ENCODE peak calls at places on chromosomes 1 and 21, in ten cellular contexts. One of them, this sample, is unnamed.

GRCh38 chr21:26055010-26055409 is 115.6 kb downstream of the APP start:
- DNase-seq in stimulated activated CD8-positive, alpha-beta memory T cell treated with anti-CD3 and anti-CD28 coated beads, Interleukin-15, amount 100 ng/mL, for 24 hours: no peak
- DNase-seq in adipocyte: no peak
- DNase-seq in RPMI7951: no peak
- DNase-seq in DMS 273 treated with DMSO at 0.1 percent for 48 hours: no peak
- DNase-seq in ELF-1: no peak
- DNase-seq in M059J: no peak
- DNase-seq in endothelial cell of umbilical vein: no peak
- DNase-seq in activated naive CD8-positive, alpha-beta T cell treated with anti-CD3 and anti-CD28 coated beads for 36 hours: no peak
- DNase-seq in activated T-helper 1 cell treated with Interleukin-2 at 50 U/mL for 16 hours: no peak
- DNase-seq in this sample: no peak

GRCh38 chr1:206972725-206973124 is 2.5 kb upstream of the FCAMR start:
- DNase-seq in endothelial cell of umbilical vein: no peak
- DNase-seq in M059J: no peak
- DNase-seq in RPMI7951: no peak
- DNase-seq in activated T-helper 1 cell treated with Interleukin-2 at 50 U/mL for 16 hours: no peak
- DNase-seq in ELF-1: no peak
- DNase-seq in stimulated activated CD8-positive, alpha-beta memory T cell treated with anti-CD3 and anti-CD28 coated beads, Interleukin-15, amount 100 ng/mL, for 24 hours: no peak
- DNase-seq in activated naive CD8-positive, alpha-beta T cell treated with anti-CD3 and anti-CD28 coated beads for 36 hours: no peak
- DNase-seq in adipocyte: no peak
- DNase-seq in DMS 273 treated with DMSO at 0.1 percent for 48 hours: no peak
- DNase-seq in this sample: no peak

GRCh38 chr1:101781437-101781836 is 215.3 kb downstream of the OLFM3 start:
- DNase-seq in stimulated activated CD8-positive, alpha-beta memory T cell treated with anti-CD3 and anti-CD28 coated beads, Interleukin-15, amount 100 ng/mL, for 24 hours: no peak
- DNase-seq in activated T-helper 1 cell treated with Interleukin-2 at 50 U/mL for 16 hours: no peak
- DNase-seq in M059J: no peak
- DNase-seq in activated naive CD8-positive, alpha-beta T cell treated with anti-CD3 and anti-CD28 coated beads for 36 hours: no peak
- DNase-seq in endothelial cell of umbilical vein: no peak
- DNase-seq in ELF-1: no peak
- DNase-seq in DMS 273 treated with DMSO at 0.1 percent for 48 hours: no peak
- DNase-seq in adipocyte: no peak
- DNase-seq in RPMI7951: no peak
- DNase-seq in this sample: peak; percentile 75

GRCh38 chr1:102941364-102941947 is 166.9 kb downstream of the COL11A1 start:
- DNase-seq in activated naive CD8-positive, alpha-beta T cell treated with anti-CD3 and anti-CD28 coated beads for 36 hours: no peak
- DNase-seq in endothelial cell of umbilical vein: no peak
- DNase-seq in adipocyte: peak; percentile 1
- DNase-seq in activated T-helper 1 cell treated with Interleukin-2 at 50 U/mL for 16 hours: no peak
- DNase-seq in M059J: no peak
- DNase-seq in DMS 273 treated with DMSO at 0.1 percent for 48 hours: no peak
- DNase-seq in RPMI7951: no peak
- DNase-seq in ELF-1: no peak
- DNase-seq in stimulated activated CD8-positive, alpha-beta memory T cell treated with anti-CD3 and anti-CD28 coated beads, Interleukin-15, amount 100 ng/mL, for 24 hours: no peak
- DNase-seq in this sample: no peak

GRCh38 chr21:44425307-44425894 is 29.9 kb upstream of the LRRC3 start:
- DNase-seq in RPMI7951: peak; percentile 42
- DNase-seq in activated T-helper 1 cell treated with Interleukin-2 at 50 U/mL for 16 hours: no peak
- DNase-seq in M059J: no peak
- DNase-seq in activated naive CD8-positive, alpha-beta T cell treated with anti-CD3 and anti-CD28 coated beads for 36 hours: no peak
- DNase-seq in ELF-1: peak; percentile 25
- DNase-seq in adipocyte: no peak
- DNase-seq in stimulated activated CD8-positive, alpha-beta memory T cell treated with anti-CD3 and anti-CD28 coated beads, Interleukin-15, amount 100 ng/mL, for 24 hours: no peak
- DNase-seq in DMS 273 treated with DMSO at 0.1 percent for 48 hours: no peak
- DNase-seq in endothelial cell of umbilical vein: no peak
- DNase-seq in this sample: no peak

GRCh38 chr1:25522240-25522639 is 21.2 kb upstream of the LDLRAP1 start:
- DNase-seq in activated T-helper 1 cell treated with Interleukin-2 at 50 U/mL for 16 hours: no peak
- DNase-seq in endothelial cell of umbilical vein: no peak
- DNase-seq in M059J: no peak
- DNase-seq in adipocyte: no peak
- DNase-seq in DMS 273 treated with DMSO at 0.1 percent for 48 hours: no peak
- DNase-seq in activated naive CD8-positive, alpha-beta T cell treated with anti-CD3 and anti-CD28 coated beads for 36 hours: no peak
- DNase-seq in ELF-1: no peak
- DNase-seq in stimulated activated CD8-positive, alpha-beta memory T cell treated with anti-CD3 and anti-CD28 coated beads, Interleukin-15, amount 100 ng/mL, for 24 hours: no peak
- DNase-seq in RPMI7951: no peak
- DNase-seq in this sample: no peak

GRCh38 chr1:15583016-15583706 is 1.7 kb downstream of the AGMAT start:
- DNase-seq in stimulated activated CD8-positive, alpha-beta memory T cell treated with anti-CD3 and anti-CD28 coated beads, Interleukin-15, amount 100 ng/mL, for 24 hours: no peak
- DNase-seq in activated T-helper 1 cell treated with Interleukin-2 at 50 U/mL for 16 hours: no peak
- DNase-seq in M059J: no peak
- DNase-seq in ELF-1: no peak
- DNase-seq in DMS 273 treated with DMSO at 0.1 percent for 48 hours: no peak
- DNase-seq in RPMI7951: no peak
- DNase-seq in adipocyte: no peak
- DNase-seq in activated naive CD8-positive, alpha-beta T cell treated with anti-CD3 and anti-CD28 coated beads for 36 hours: no peak
- DNase-seq in endothelial cell of umbilical vein: no peak
- DNase-seq in this sample: no peak

GRCh38 chr1:196385109-196385508 is 223.1 kb downstream of the KCNT2 start:
- DNase-seq in activated T-helper 1 cell treated with Interleukin-2 at 50 U/mL for 16 hours: no peak
- DNase-seq in DMS 273 treated with DMSO at 0.1 percent for 48 hours: no peak
- DNase-seq in M059J: no peak
- DNase-seq in activated naive CD8-positive, alpha-beta T cell treated with anti-CD3 and anti-CD28 coated beads for 36 hours: no peak
- DNase-seq in RPMI7951: no peak
- DNase-seq in stimulated activated CD8-positive, alpha-beta memory T cell treated with anti-CD3 and anti-CD28 coated beads, Interleukin-15, amount 100 ng/mL, for 24 hours: no peak
- DNase-seq in endothelial cell of umbilical vein: no peak
- DNase-seq in ELF-1: no peak
- DNase-seq in adipocyte: no peak
- DNase-seq in this sample: no peak

GRCh38 chr21:42336065-42336464 is 14.7 kb downstream of the TFF2 start:
- DNase-seq in M059J: peak; percentile 13
- DNase-seq in activated T-helper 1 cell treated with Interleukin-2 at 50 U/mL for 16 hours: no peak
- DNase-seq in RPMI7951: no peak
- DNase-seq in endothelial cell of umbilical vein: no peak
- DNase-seq in ELF-1: peak; percentile 74
- DNase-seq in adipocyte: peak; percentile 2
- DNase-seq in DMS 273 treated with DMSO at 0.1 percent for 48 hours: no peak
- DNase-seq in stimulated activated CD8-positive, alpha-beta memory T cell treated with anti-CD3 and anti-CD28 coated beads, Interleukin-15, amount 100 ng/mL, for 24 hours: no peak
- DNase-seq in activated naive CD8-positive, alpha-beta T cell treated with anti-CD3 and anti-CD28 coated beads for 36 hours: no peak
- DNase-seq in this sample: peak; percentile 85

GRCh38 chr1:5376538-5377247 is 615.5 kb downstream of the NPHP4 start:
- DNase-seq in activated T-helper 1 cell treated with Interleukin-2 at 50 U/mL for 16 hours: no peak
- DNase-seq in endothelial cell of umbilical vein: no peak
- DNase-seq in DMS 273 treated with DMSO at 0.1 percent for 48 hours: no peak
- DNase-seq in M059J: no peak
- DNase-seq in ELF-1: no peak
- DNase-seq in activated naive CD8-positive, alpha-beta T cell treated with anti-CD3 and anti-CD28 coated beads for 36 hours: no peak
- DNase-seq in stimulated activated CD8-positive, alpha-beta memory T cell treated with anti-CD3 and anti-CD28 coated beads, Interleukin-15, amount 100 ng/mL, for 24 hours: no peak
- DNase-seq in RPMI7951: no peak
- DNase-seq in adipocyte: no peak
- DNase-seq in this sample: no peak

GRCh38 chr1:201436969-201437368 is 15.4 kb upstream of the TNNI1 start:
- DNase-seq in stimulated activated CD8-positive, alpha-beta memory T cell treated with anti-CD3 and anti-CD28 coated beads, Interleukin-15, amount 100 ng/mL, for 24 hours: no peak
- DNase-seq in DMS 273 treated with DMSO at 0.1 percent for 48 hours: no peak
- DNase-seq in adipocyte: no peak
- DNase-seq in endothelial cell of umbilical vein: no peak
- DNase-seq in RPMI7951: no peak
- DNase-seq in activated T-helper 1 cell treated with Interleukin-2 at 50 U/mL for 16 hours: no peak
- DNase-seq in ELF-1: no peak
- DNase-seq in activated naive CD8-positive, alpha-beta T cell treated with anti-CD3 and anti-CD28 coated beads for 36 hours: no peak
- DNase-seq in M059J: no peak
- DNase-seq in this sample: no peak

GRCh38 chr1:204885288-204885711 is 14.6 kb downstream of the NFASC start:
- DNase-seq in DMS 273 treated with DMSO at 0.1 percent for 48 hours: no peak
- DNase-seq in adipocyte: peak; percentile 45
- DNase-seq in M059J: peak; percentile 61
- DNase-seq in RPMI7951: peak; percentile 33
- DNase-seq in activated T-helper 1 cell treated with Interleukin-2 at 50 U/mL for 16 hours: no peak
- DNase-seq in activated naive CD8-positive, alpha-beta T cell treated with anti-CD3 and anti-CD28 coated beads for 36 hours: no peak
- DNase-seq in endothelial cell of umbilical vein: no peak
- DNase-seq in stimulated activated CD8-positive, alpha-beta memory T cell treated with anti-CD3 and anti-CD28 coated beads, Interleukin-15, amount 100 ng/mL, for 24 hours: no peak
- DNase-seq in ELF-1: no peak
- DNase-seq in this sample: no peak

GRCh38 chr1:54567961-54568360 is 19.9 kb downstream of the ACOT11 start:
- DNase-seq in activated T-helper 1 cell treated with Interleukin-2 at 50 U/mL for 16 hours: no peak
- DNase-seq in M059J: no peak
- DNase-seq in activated naive CD8-positive, alpha-beta T cell treated with anti-CD3 and anti-CD28 coated beads for 36 hours: no peak
- DNase-seq in stimulated activated CD8-positive, alpha-beta memory T cell treated with anti-CD3 and anti-CD28 coated beads, Interleukin-15, amount 100 ng/mL, for 24 hours: no peak
- DNase-seq in RPMI7951: no peak
- DNase-seq in endothelial cell of umbilical vein: no peak
- DNase-seq in DMS 273 treated with DMSO at 0.1 percent for 48 hours: no peak
- DNase-seq in adipocyte: peak; percentile 51
- DNase-seq in ELF-1: no peak
- DNase-seq in this sample: no peak

GRCh38 chr1:32872189-32872898 is 1.6 kb upstream of the FNDC5 start:
- DNase-seq in DMS 273 treated with DMSO at 0.1 percent for 48 hours: peak; percentile 67
- DNase-seq in adipocyte: peak; percentile 78
- DNase-seq in stimulated activated CD8-positive, alpha-beta memory T cell treated with anti-CD3 and anti-CD28 coated beads, Interleukin-15, amount 100 ng/mL, for 24 hours: peak; percentile 51
- DNase-seq in M059J: peak; percentile 54
- DNase-seq in endothelial cell of umbilical vein: peak; percentile 51
- DNase-seq in activated naive CD8-positive, alpha-beta T cell treated with anti-CD3 and anti-CD28 coated beads for 36 hours: peak; percentile 61
- DNase-seq in ELF-1: peak; percentile 98
- DNase-seq in activated T-helper 1 cell treated with Interleukin-2 at 50 U/mL for 16 hours: peak; percentile 43
- DNase-seq in RPMI7951: peak; percentile 53
- DNase-seq in this sample: peak; percentile 56

GRCh38 chr21:46443910-46444309 is 14.8 kb upstream of the DIP2A start:
- DNase-seq in adipocyte: no peak
- DNase-seq in activated naive CD8-positive, alpha-beta T cell treated with anti-CD3 and anti-CD28 coated beads for 36 hours: no peak
- DNase-seq in activated T-helper 1 cell treated with Interleukin-2 at 50 U/mL for 16 hours: no peak
- DNase-seq in M059J: no peak
- DNase-seq in stimulated activated CD8-positive, alpha-beta memory T cell treated with anti-CD3 and anti-CD28 coated beads, Interleukin-15, amount 100 ng/mL, for 24 hours: no peak
- DNase-seq in RPMI7951: no peak
- DNase-seq in ELF-1: no peak
- DNase-seq in DMS 273 treated with DMSO at 0.1 percent for 48 hours: no peak
- DNase-seq in endothelial cell of umbilical vein: no peak
- DNase-seq in this sample: no peak

GRCh38 chr1:36349839-36350238 is 26.4 kb upstream of the EVA1B start:
- DNase-seq in adipocyte: no peak
- DNase-seq in DMS 273 treated with DMSO at 0.1 percent for 48 hours: no peak
- DNase-seq in RPMI7951: peak; percentile 36
- DNase-seq in stimulated activated CD8-positive, alpha-beta memory T cell treated with anti-CD3 and anti-CD28 coated beads, Interleukin-15, amount 100 ng/mL, for 24 hours: no peak
- DNase-seq in activated T-helper 1 cell treated with Interleukin-2 at 50 U/mL for 16 hours: no peak
- DNase-seq in ELF-1: no peak
- DNase-seq in endothelial cell of umbilical vein: no peak
- DNase-seq in M059J: peak; percentile 54
- DNase-seq in activated naive CD8-positive, alpha-beta T cell treated with anti-CD3 and anti-CD28 coated beads for 36 hours: no peak
- DNase-seq in this sample: no peak

GRCh38 chr1:176567190-176567794 is 104.3 kb downstream of the PAPPA2 start:
- DNase-seq in DMS 273 treated with DMSO at 0.1 percent for 48 hours: no peak
- DNase-seq in adipocyte: peak; percentile 42
- DNase-seq in stimulated activated CD8-positive, alpha-beta memory T cell treated with anti-CD3 and anti-CD28 coated beads, Interleukin-15, amount 100 ng/mL, for 24 hours: no peak
- DNase-seq in M059J: peak; percentile 5
- DNase-seq in RPMI7951: peak; percentile 8
- DNase-seq in activated naive CD8-positive, alpha-beta T cell treated with anti-CD3 and anti-CD28 coated beads for 36 hours: no peak
- DNase-seq in activated T-helper 1 cell treated with Interleukin-2 at 50 U/mL for 16 hours: no peak
- DNase-seq in ELF-1: no peak
- DNase-seq in endothelial cell of umbilical vein: no peak
- DNase-seq in this sample: no peak

GRCh38 chr1:7915826-7916225 is 24.8 kb downstream of the TNFRSF9 start:
- DNase-seq in M059J: no peak
- DNase-seq in ELF-1: no peak
- DNase-seq in stimulated activated CD8-positive, alpha-beta memory T cell treated with anti-CD3 and anti-CD28 coated beads, Interleukin-15, amount 100 ng/mL, for 24 hours: no peak
- DNase-seq in activated naive CD8-positive, alpha-beta T cell treated with anti-CD3 and anti-CD28 coated beads for 36 hours: peak; percentile 61
- DNase-seq in endothelial cell of umbilical vein: no peak
- DNase-seq in DMS 273 treated with DMSO at 0.1 percent for 48 hours: no peak
- DNase-seq in activated T-helper 1 cell treated with Interleukin-2 at 50 U/mL for 16 hours: no peak
- DNase-seq in RPMI7951: no peak
- DNase-seq in adipocyte: no peak
- DNase-seq in this sample: no peak

GRCh38 chr1:59484090-59484489 is 187.2 kb downstream of the FGGY start:
- DNase-seq in activated naive CD8-positive, alpha-beta T cell treated with anti-CD3 and anti-CD28 coated beads for 36 hours: no peak
- DNase-seq in activated T-helper 1 cell treated with Interleukin-2 at 50 U/mL for 16 hours: no peak
- DNase-seq in adipocyte: peak; percentile 78
- DNase-seq in M059J: peak; percentile 93
- DNase-seq in DMS 273 treated with DMSO at 0.1 percent for 48 hours: no peak
- DNase-seq in stimulated activated CD8-positive, alpha-beta memory T cell treated with anti-CD3 and anti-CD28 coated beads, Interleukin-15, amount 100 ng/mL, for 24 hours: no peak
- DNase-seq in RPMI7951: peak; percentile 94
- DNase-seq in endothelial cell of umbilical vein: peak; percentile 79
- DNase-seq in ELF-1: no peak
- DNase-seq in this sample: no peak

GRCh38 chr1:78619803-78620579 is at the start of gene IFI44L:
- DNase-seq in adipocyte: peak; percentile 82
- DNase-seq in activated naive CD8-positive, alpha-beta T cell treated with anti-CD3 and anti-CD28 coated beads for 36 hours: peak; percentile 63
- DNase-seq in M059J: peak; percentile 92
- DNase-seq in stimulated activated CD8-positive, alpha-beta memory T cell treated with anti-CD3 and anti-CD28 coated beads, Interleukin-15, amount 100 ng/mL, for 24 hours: peak; percentile 13
- DNase-seq in DMS 273 treated with DMSO at 0.1 percent for 48 hours: peak; percentile 46
- DNase-seq in endothelial cell of umbilical vein: peak; percentile 80
- DNase-seq in RPMI7951: peak; percentile 72
- DNase-seq in ELF-1: no peak
- DNase-seq in activated T-helper 1 cell treated with Interleukin-2 at 50 U/mL for 16 hours: peak; percentile 22
- DNase-seq in this sample: no peak

GRCh38 chr1:169999357-169999756 is 75.1 kb downstream of the KIFAP3 start:
- DNase-seq in M059J: peak; percentile 90
- DNase-seq in activated T-helper 1 cell treated with Interleukin-2 at 50 U/mL for 16 hours: no peak
- DNase-seq in stimulated activated CD8-positive, alpha-beta memory T cell treated with anti-CD3 and anti-CD28 coated beads, Interleukin-15, amount 100 ng/mL, for 24 hours: no peak
- DNase-seq in adipocyte: peak; percentile 52
- DNase-seq in DMS 273 treated with DMSO at 0.1 percent for 48 hours: no peak
- DNase-seq in RPMI7951: peak; percentile 75
- DNase-seq in activated naive CD8-positive, alpha-beta T cell treated with anti-CD3 and anti-CD28 coated beads for 36 hours: no peak
- DNase-seq in endothelial cell of umbilical vein: peak; percentile 64
- DNase-seq in ELF-1: no peak
- DNase-seq in this sample: no peak

GRCh38 chr1:30850607-30851006 is 58.0 kb downstream of the SDC3 start:
- DNase-seq in M059J: no peak
- DNase-seq in DMS 273 treated with DMSO at 0.1 percent for 48 hours: no peak
- DNase-seq in stimulated activated CD8-positive, alpha-beta memory T cell treated with anti-CD3 and anti-CD28 coated beads, Interleukin-15, amount 100 ng/mL, for 24 hours: no peak
- DNase-seq in RPMI7951: no peak
- DNase-seq in endothelial cell of umbilical vein: no peak
- DNase-seq in ELF-1: no peak
- DNase-seq in activated T-helper 1 cell treated with Interleukin-2 at 50 U/mL for 16 hours: no peak
- DNase-seq in activated naive CD8-positive, alpha-beta T cell treated with anti-CD3 and anti-CD28 coated beads for 36 hours: no peak
- DNase-seq in adipocyte: no peak
- DNase-seq in this sample: no peak

GRCh38 chr1:229094476-229095311 is 176.2 kb upstream of the RAB4A start:
- DNase-seq in M059J: peak; percentile 50
- DNase-seq in activated T-helper 1 cell treated with Interleukin-2 at 50 U/mL for 16 hours: no peak
- DNase-seq in DMS 273 treated with DMSO at 0.1 percent for 48 hours: no peak
- DNase-seq in adipocyte: no peak
- DNase-seq in RPMI7951: peak; percentile 50
- DNase-seq in stimulated activated CD8-positive, alpha-beta memory T cell treated with anti-CD3 and anti-CD28 coated beads, Interleukin-15, amount 100 ng/mL, for 24 hours: no peak
- DNase-seq in ELF-1: peak; percentile 47
- DNase-seq in endothelial cell of umbilical vein: no peak
- DNase-seq in activated naive CD8-positive, alpha-beta T cell treated with anti-CD3 and anti-CD28 coated beads for 36 hours: no peak
- DNase-seq in this sample: no peak

GRCh38 chr21:39568380-39568779 is 44.4 kb upstream of the B3GALT5 start:
- DNase-seq in adipocyte: no peak
- DNase-seq in stimulated activated CD8-positive, alpha-beta memory T cell treated with anti-CD3 and anti-CD28 coated beads, Interleukin-15, amount 100 ng/mL, for 24 hours: no peak
- DNase-seq in activated T-helper 1 cell treated with Interleukin-2 at 50 U/mL for 16 hours: no peak
- DNase-seq in RPMI7951: no peak
- DNase-seq in ELF-1: no peak
- DNase-seq in endothelial cell of umbilical vein: no peak
- DNase-seq in activated naive CD8-positive, alpha-beta T cell treated with anti-CD3 and anti-CD28 coated beads for 36 hours: no peak
- DNase-seq in DMS 273 treated with DMSO at 0.1 percent for 48 hours: no peak
- DNase-seq in M059J: no peak
- DNase-seq in this sample: no peak

GRCh38 chr1:161350666-161351065 is 17.0 kb downstream of the CFAP126 start:
- DNase-seq in adipocyte: peak; percentile 3
- DNase-seq in ELF-1: no peak
- DNase-seq in activated T-helper 1 cell treated with Interleukin-2 at 50 U/mL for 16 hours: no peak
- DNase-seq in stimulated activated CD8-positive, alpha-beta memory T cell treated with anti-CD3 and anti-CD28 coated beads, Interleukin-15, amount 100 ng/mL, for 24 hours: no peak
- DNase-seq in endothelial cell of umbilical vein: no peak
- DNase-seq in M059J: no peak
- DNase-seq in DMS 273 treated with DMSO at 0.1 percent for 48 hours: no peak
- DNase-seq in RPMI7951: no peak
- DNase-seq in activated naive CD8-positive, alpha-beta T cell treated with anti-CD3 and anti-CD28 coated beads for 36 hours: no peak
- DNase-seq in this sample: no peak